ENCODE peak calls at places on chromosome X, in four cellular contexts. K, P, O and W are unnamed samples.

GRCh38 chrX:130111935-130112221 is 1.6 kb upstream of the ELF4 start:
- DNase-seq in P (no peak), K (no peak), O (no peak), W (peak)

GRCh38 chrX:2958199-2958598 is 29.1 kb upstream of the ARSD start:
- DNase-seq in O (no peak), K (no peak), P (no peak), W (no peak)

GRCh38 chrX:106897259-106897658 is 5.9 kb downstream of the RIPPLY1 start:
- DNase-seq in O (no peak), K (peak), P (no peak), W (no peak)

GRCh38 chrX:138765061-138765460 is 53.5 kb upstream of the FGF13 start:
- DNase-seq in O (no peak), P (no peak), K (no peak), W (no peak)

GRCh38 chrX:15946783-15947550 is 92.4 kb upstream of the AP1S2 start:
- DNase-seq in O (no peak), P (no peak), K (peak), W (no peak)

GRCh38 chrX:2840961-2841360 is 12.2 kb downstream of the GYG2 start:
- DNase-seq in P (no peak), O (no peak), K (no peak), W (no peak)

GRCh38 chrX:49627030-49627777 is 28.4 kb downstream of the GAGE1 start:
- DNase-seq in O (no peak), K (peak), P (no peak), W (no peak)

GRCh38 chrX:41921492-41922124 is 1.7 kb downstream of the CASK start:
- DNase-seq in K (no peak), P (no peak), O (no peak), W (no peak)

GRCh38 chrX:71616672-71617529 is 1.4 kb downstream of the CXCR3 start:
- DNase-seq in K (no peak), O (no peak), P (peak), W (no peak)

GRCh38 chrX:11558972-11559371 is 106.7 kb downstream of the ARHGAP6 start:
- DNase-seq in O (no peak), K (peak), P (peak), W (no peak)

GRCh38 chrX:74422576-74423288 is 1.4 kb downstream of the SLC16A2 start:
- DNase-seq in P (peak), O (peak), K (no peak), W (peak)

GRCh38 chrX:99242001-99242400 is 1168.1 kb downstream of the PCDH19 start:
- DNase-seq in K (no peak), P (no peak), O (no peak), W (peak)
- TF ChIP-seq CTCF in K (no peak), P (no peak), O (no peak), W (no peak)

GRCh38 chrX:55714111-55714510 is 3.4 kb upstream of the RRAGB start:
- DNase-seq in P (no peak), K (no peak), O (no peak), W (no peak)

GRCh38 chrX:55713635-55714034 is 3.9 kb upstream of the RRAGB start:
- DNase-seq in P (no peak), K (no peak), O (no peak), W (no peak)

GRCh38 chrX:55716937-55717336 is 612 bp upstream of the RRAGB start:
- DNase-seq in O (no peak), K (no peak), P (no peak), W (no peak)

GRCh38 chrX:55717521-55718497 is at the start of gene RRAGB:
- DNase-seq in K (peak), P (peak), O (peak), W (peak)

DNA sequence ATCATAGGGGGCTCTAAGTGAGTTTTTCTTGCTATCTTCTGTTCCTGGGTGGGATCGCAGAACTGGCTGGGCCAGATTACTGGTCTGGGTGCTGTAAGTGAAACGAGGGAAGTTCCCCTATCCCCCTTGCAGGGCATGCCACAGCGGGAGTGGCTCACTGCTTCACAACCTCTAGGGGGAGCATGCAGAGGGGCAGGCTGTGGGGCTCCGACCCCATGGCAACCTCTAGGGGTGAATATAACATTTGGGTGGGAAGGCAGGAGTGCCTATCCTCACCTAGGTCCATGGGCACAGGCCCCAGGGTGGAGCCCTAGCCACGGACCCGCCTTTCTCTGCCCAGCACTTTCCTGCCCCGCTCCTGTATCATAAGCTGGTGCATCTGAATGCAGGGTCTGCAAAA is 1.7 kb upstream of the RRAGB start:
- DNase-seq in O (no peak), P (no peak), K (no peak), W (peak)
- TF ChIP-seq CTCF in O (no peak), P (no peak), K (no peak), W (no peak)

GRCh38 chrX:131895807-131896206 is 127.3 kb upstream of the STK26 start:
- DNase-seq in P (no peak), K (no peak), O (no peak), W (no peak)
- TF ChIP-seq CTCF in P (no peak), K (no peak), O (no peak), W (no peak)

GRCh38 chrX:31280580-31280979 is 208.7 kb upstream of the FTHL17 start:
- DNase-seq in K (no peak), P (no peak), O (no peak), W (no peak)

GRCh38 chrX:31279359-31279758 is 207.5 kb upstream of the FTHL17 start:
- DNase-seq in K (peak), O (no peak), P (no peak), W (no peak)
- TF ChIP-seq CTCF in K (no peak), O (no peak), P (peak), W (no peak)

DNA sequence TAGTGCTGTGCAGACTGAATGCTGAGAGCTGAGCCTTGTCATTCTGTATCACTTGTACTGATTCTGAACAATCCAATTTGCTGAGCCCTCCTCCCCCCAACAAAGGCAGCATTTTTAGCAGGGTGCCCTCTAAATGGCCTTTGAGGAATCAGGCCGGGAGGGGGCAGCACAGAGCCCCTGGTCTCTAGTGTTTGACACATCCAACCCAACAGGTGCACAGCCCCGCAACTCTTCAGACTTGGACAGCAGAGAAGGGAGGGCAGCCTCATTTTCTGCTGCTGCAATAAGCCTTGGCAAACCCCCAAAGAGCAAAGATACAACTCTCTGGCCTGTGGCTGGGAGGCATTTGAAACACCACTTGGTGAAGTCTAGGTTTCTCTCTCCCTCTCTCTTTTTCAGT is 3.4 kb downstream of the ATP1B4 start:
- DNase-seq in O (peak), P (peak), K (peak), W (no peak)
- TF ChIP-seq CTCF in O (peak), P (peak), K (peak), W (peak)

GRCh38 chrX:148695362-148695761 is 194.9 kb downstream of the AFF2 start:
- DNase-seq in P (no peak), K (no peak), O (no peak), W (no peak)

GRCh38 chrX:148691456-148691855 is 191.0 kb downstream of the AFF2 start:
- DNase-seq in K (no peak), P (no peak), O (no peak), W (no peak)
- TF ChIP-seq CTCF in K (no peak), P (no peak), O (no peak), W (no peak)

DNA sequence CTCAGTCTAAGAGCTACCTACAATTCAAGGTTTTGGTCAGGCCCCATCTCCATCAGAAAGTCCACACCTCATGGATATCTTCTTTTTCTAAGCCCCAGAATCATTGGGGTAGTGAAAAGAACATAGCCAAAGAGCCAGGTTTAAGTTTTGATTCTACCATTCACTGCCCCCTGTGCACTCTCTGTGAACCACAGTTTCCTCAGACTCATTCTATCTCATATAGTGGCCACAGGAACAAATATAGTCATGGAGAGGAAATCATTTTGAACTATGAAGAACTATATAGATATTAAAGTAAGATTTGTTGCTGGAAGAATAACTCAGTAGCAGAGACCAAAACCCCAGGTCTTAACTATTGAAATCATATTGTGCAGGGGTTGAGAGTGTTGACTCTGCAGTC is 3.3 kb downstream of the SYTL5 start:
- DNase-seq in K (no peak), O (no peak), P (no peak), W (no peak)
- TF ChIP-seq CTCF in K (no peak), O (no peak), P (no peak), W (no peak)

GRCh38 chrX:78708171-78708570 is 39.3 kb upstream of the LPAR4 start:
- DNase-seq in P (no peak), K (peak), O (no peak), W (no peak)
- TF ChIP-seq CTCF in P (no peak), K (peak), O (no peak), W (peak)

DNA sequence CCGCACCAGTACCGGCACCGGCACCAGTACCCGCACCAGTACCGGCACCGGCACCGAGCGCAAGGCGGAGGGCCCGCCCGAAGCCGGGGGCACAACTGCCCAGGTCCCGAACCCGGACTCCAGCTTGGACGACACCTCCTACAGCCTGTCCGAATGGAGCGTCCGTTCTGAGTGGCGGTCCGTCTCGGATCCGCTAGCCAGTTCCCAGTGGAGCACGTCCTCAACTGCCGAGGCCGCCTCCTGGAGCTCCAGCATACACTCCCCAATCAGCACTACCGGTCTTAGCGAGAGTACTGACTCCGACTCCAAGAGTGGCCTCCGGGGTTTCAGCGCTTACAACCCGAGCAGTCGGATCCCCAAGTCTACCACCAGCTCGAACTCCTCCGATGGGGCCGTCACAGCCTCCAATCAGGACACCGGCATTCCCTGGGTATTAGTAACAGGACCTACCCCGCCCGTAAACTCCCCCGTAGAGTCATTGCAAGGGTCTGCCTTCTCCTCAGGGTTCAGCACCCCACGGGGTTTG is 885 bp upstream of the MAOA start:
- DNase-seq in P (peak), O (no peak), K (peak), W (peak)
- TF ChIP-seq CTCF in P (no peak), O (no peak), K (no peak), W (no peak)